ENCODE peak calls at places on chromosome 3, in four cellular contexts. Y is lung; L is effector memory CD4-positive, alpha-beta T cell; K is lower lobe of right lung. C is an unnamed sample.

GRCh38 chr3:50459792-50460191 is 43.6 kb downstream of the CACNA2D2 start:
- DNase-seq in Y (no peak), L (no peak), K (no peak), C (no peak)

GRCh38 chr3:70832811-70833509 is 520.5 kb upstream of the MDFIC2 start:
- DNase-seq in Y (no peak), L (no peak), K (no peak), C (no peak)

GRCh38 chr3:124034809-124035152 is 42.9 kb upstream of the ROPN1 start:
- DNase-seq in Y (no peak), L (no peak), K (no peak), C (no peak)

GRCh38 chr3:118828351-118828750 is 206.3 kb downstream of the IGSF11 start:
- DNase-seq in Y (no peak), L (no peak), K (no peak), C (no peak)

GRCh38 chr3:175737646-175738572 is 878.8 kb downstream of the NAALADL2 start:
- DNase-seq in Y (no peak), L (no peak), K (no peak), C (no peak)

GRCh38 chr3:131794766-131795381 is 239.9 kb downstream of the CPNE4 start:
- DNase-seq in Y (peak; percentile 37), L (no peak), K (no peak), C (no peak)

GRCh38 chr3:46184469-46184868 is 23.6 kb downstream of the CCR1 start:
- DNase-seq in Y (no peak), L (no peak), K (no peak), C (no peak)

GRCh38 chr3:133941390-133941789 is 45.7 kb upstream of the RAB6B start:
- DNase-seq in Y (no peak), L (no peak), K (no peak), C (peak; percentile 70)

GRCh38 chr3:8182904-8183303 is 318.7 kb upstream of the LMCD1 start:
- DNase-seq in Y (no peak), L (no peak), K (no peak), C (no peak)

GRCh38 chr3:101685870-101686307 is 629 bp downstream of the RPL24 start:
- DNase-seq in Y (no peak), L (no peak), K (no peak), C (no peak)

GRCh38 chr3:10676905-10677304 is 139.1 kb upstream of the SLC6A11 start:
- DNase-seq in Y (no peak), L (no peak), K (no peak), C (no peak)

GRCh38 chr3:114527036-114527644 is 233.3 kb downstream of the TIGIT start:
- DNase-seq in Y (no peak), L (no peak), K (no peak), C (no peak)

GRCh38 chr3:37836589-37836988 is 25.1 kb upstream of the CTDSPL start:
- DNase-seq in Y (no peak), L (no peak), K (no peak), C (no peak)

GRCh38 chr3:88142094-88142624 is 7.6 kb upstream of the C3orf38 start:
- DNase-seq in Y (no peak), L (no peak), K (no peak), C (no peak)

GRCh38 chr3:112746675-112747276 is 99.9 kb downstream of the CD200R1L start:
- DNase-seq in Y (no peak), L (no peak), K (no peak), C (no peak)

GRCh38 chr3:61251174-61251972 is at the start of gene FHIT:
- DNase-seq in Y (peak; percentile 96), L (peak; percentile 58), K (peak; percentile 97), C (no peak)

GRCh38 chr3:196159952-196160804 is 51.0 kb downstream of the ZDHHC19 start:
- DNase-seq in Y (peak; percentile 71), L (no peak), K (peak; percentile 78), C (no peak)

GRCh38 chr3:153165211-153165815 is 3.3 kb downstream of the RAP2B start:
- DNase-seq in Y (no peak), L (no peak), K (no peak), C (no peak)

GRCh38 chr3:153513236-153513635 is 351.2 kb downstream of the RAP2B start:
- DNase-seq in Y (no peak), L (no peak), K (no peak), C (no peak)

GRCh38 chr3:190346541-190346940 is 24.3 kb upstream of the CLDN1 start:
- DNase-seq in Y (no peak), L (no peak), K (no peak), C (no peak)

GRCh38 chr3:113241292-113242033 is 30.1 kb downstream of the BOC start:
- DNase-seq in Y (no peak), L (no peak), K (no peak), C (peak; percentile 81)

GRCh38 chr3:38131621-38132369 is 5.1 kb downstream of the ACAA1 start:
- DNase-seq in Y (no peak), L (no peak), K (peak; percentile 47), C (no peak)

GRCh38 chr3:187902041-187902471 is 156.8 kb upstream of the BCL6 start:
- DNase-seq in Y (no peak), L (no peak), K (peak; percentile 49), C (no peak)

GRCh38 chr3:62795978-62796635 is 79.1 kb downstream of the CADPS start:
- DNase-seq in Y (no peak), L (no peak), K (no peak), C (no peak)

GRCh38 chr3:45760878-45761711 is 35.2 kb downstream of the SLC6A20 start:
- DNase-seq in Y (peak; percentile 43), L (no peak), K (no peak), C (peak; percentile 84)

GRCh38 chr3:164498917-164499316 is 579.4 kb downstream of the SI start:
- DNase-seq in Y (no peak), L (no peak), K (no peak), C (no peak)

GRCh38 chr3:120559228-120560061 is 36.7 kb upstream of the NDUFB4 start:
- DNase-seq in Y (no peak), L (no peak), K (peak; percentile 48), C (no peak)

GRCh38 chr3:10997196-10997595 is 4.6 kb downstream of the SLC6A1 start:
- DNase-seq in Y (no peak), L (no peak), K (no peak), C (no peak)

GRCh38 chr3:159764211-159765024 is 224.2 kb upstream of the IL12A start:
- DNase-seq in Y (no peak), L (no peak), K (peak; percentile 69), C (no peak)

GRCh38 chr3:16474304-16474703 is 39.2 kb downstream of the RFTN1 start:
- DNase-seq in Y (no peak), L (no peak), K (no peak), C (no peak)
- H3K4me1 ChIP-seq in Y (peaks cover 10% of the 10 kb centered on the region), L (peaks cover 4% of the 10 kb centered on the region), K (peaks cover 10% of the 10 kb centered on the region), C (no peaks in the 10 kb centered on the region)

DNA sequence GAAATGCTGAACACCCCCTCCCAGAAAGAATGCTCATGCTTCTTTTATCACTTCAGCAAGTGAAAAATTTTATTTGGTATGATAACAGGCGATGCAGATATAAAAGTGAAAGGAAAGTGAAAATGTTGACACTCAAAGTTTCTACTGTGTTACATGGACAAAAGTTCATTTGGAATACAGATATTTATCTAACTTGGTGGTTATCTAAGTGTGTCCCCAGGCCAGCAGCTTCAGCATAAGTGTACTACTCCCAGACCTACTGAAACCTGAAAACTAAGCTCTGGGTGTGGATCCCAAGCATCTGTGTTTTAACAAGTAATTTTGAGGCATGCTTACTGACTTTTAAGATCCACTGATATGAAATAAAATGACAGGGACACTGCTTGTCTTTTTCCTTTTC is 157.1 kb upstream of the BCHE start:
- DNase-seq in Y (no peak), L (no peak), K (no peak), C (no peak)
- H3K36me3 ChIP-seq in Y (no peaks in the 10 kb centered on the region), L (no peaks in the 10 kb centered on the region), K (no peaks in the 10 kb centered on the region), C (no peaks in the 10 kb centered on the region)

GRCh38 chr3:13014755-13015285 is 58.4 kb downstream of the IQSEC1 start:
- DNase-seq in Y (no peak), L (no peak), K (peak; percentile 37), C (no peak)
- H3K4me1 ChIP-seq in Y (peaks cover 32% of the 10 kb centered on the region), L (peaks cover 68% of the 10 kb centered on the region), K (peaks cover 82% of the 10 kb centered on the region), C (peaks cover 25% of the 10 kb centered on the region)

GRCh38 chr3:141288331-141288990 is 56.8 kb downstream of the PXYLP1 start:
- DNase-seq in Y (no peak), L (no peak), K (no peak), C (no peak)
- H3K36me3 ChIP-seq in Y (peaks cover 14% of the 10 kb centered on the region), L (peaks cover 22% of the 10 kb centered on the region), K (no peaks in the 10 kb centered on the region), C (peaks cover 4% of the 10 kb centered on the region)

GRCh38 chr3:66390013-66390412 is 110.8 kb downstream of the LRIG1 start:
- DNase-seq in Y (no peak), L (no peak), K (no peak), C (no peak)

GRCh38 chr3:66394261-66395249 is 106.3 kb downstream of the LRIG1 start:
- DNase-seq in Y (no peak), L (no peak), K (no peak), C (no peak)

GRCh38 chr3:66393486-66394260 is 107.1 kb downstream of the LRIG1 start:
- DNase-seq in Y (no peak), L (peak; percentile 23), K (no peak), C (no peak)

GRCh38 chr3:66392966-66393485 is 107.8 kb downstream of the LRIG1 start:
- DNase-seq in Y (no peak), L (no peak), K (no peak), C (no peak)

DNA sequence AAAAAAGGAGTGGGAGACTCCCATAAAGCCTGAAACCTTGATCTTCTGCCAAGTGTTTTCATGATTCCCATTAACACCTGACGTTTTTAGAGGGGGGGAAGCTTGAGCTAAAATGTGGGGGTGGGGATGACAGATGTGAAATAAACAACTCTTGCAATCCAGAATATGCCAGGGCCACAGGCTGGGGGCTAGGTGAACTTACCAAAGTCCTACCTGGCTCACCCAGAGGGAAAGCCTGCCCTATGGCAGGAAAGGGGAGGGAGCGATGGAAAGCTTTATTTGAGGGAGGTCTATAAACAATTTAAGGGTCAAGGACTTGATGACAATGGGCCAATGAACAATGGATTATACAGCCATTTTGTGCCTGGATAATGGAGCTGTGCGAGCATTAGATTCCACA is 108.3 kb downstream of the LRIG1 start:
- DNase-seq in Y (no peak), L (no peak), K (no peak), C (no peak)
- H3K4me1 ChIP-seq in Y (peaks cover 5% of the 10 kb centered on the region), L (peaks cover 26% of the 10 kb centered on the region), K (no peaks in the 10 kb centered on the region), C (peaks cover 22% of the 10 kb centered on the region)

DNA sequence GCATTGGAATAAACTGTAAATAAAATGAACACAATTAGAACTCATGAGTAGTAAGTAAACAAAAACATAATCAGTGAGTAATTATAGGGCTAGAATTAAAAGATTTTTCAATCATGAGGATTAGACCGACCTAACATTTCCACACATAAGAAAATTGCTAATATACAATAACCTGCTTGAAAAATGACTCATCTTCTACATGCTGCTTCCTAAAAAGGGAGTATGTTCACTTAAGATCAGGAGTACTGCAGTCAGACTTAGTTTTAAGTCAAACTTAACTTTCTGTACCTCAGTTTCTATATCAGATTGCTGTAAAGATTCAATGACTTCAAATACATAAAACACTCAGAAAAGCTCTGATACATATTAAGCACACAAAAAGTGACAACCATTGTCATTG is 22.6 kb upstream of the NEK10 start:
- DNase-seq in Y (no peak), L (no peak), K (no peak), C (no peak)
- H3K36me3 ChIP-seq in Y (peaks cover 3% of the 10 kb centered on the region), L (peaks cover 34% of the 10 kb centered on the region), K (peaks cover 23% of the 10 kb centered on the region), C (peaks cover 41% of the 10 kb centered on the region)

C was measured in vagina.